ENCODE peak calls at places on chromosome 18, in ten cellular contexts. U, W, T, F, N, P, B, D, G and C are unnamed samples.

GRCh38 chr18:69935319-69936190 is 12.1 kb downstream of the CD226 start:
- DNase-seq in W (no peak), P (peak; percentile 38), B (no peak), U (no peak), G (peak; percentile 33), F (peak; percentile 89), T (peak; percentile 2), N (no peak), D (no peak), C (no peak)

GRCh38 chr18:23872701-23873550 is 141.6 kb upstream of the TTC39C start:
- DNase-seq in U (no peak), B (no peak), P (no peak), T (peak; percentile 85), W (no peak), G (no peak), D (no peak), N (no peak), F (no peak), C (no peak)

GRCh38 chr18:33761363-33761762 is 183.3 kb downstream of the ASXL3 start:
- DNase-seq in P (no peak), T (no peak), W (no peak), D (no peak), B (no peak), N (no peak), G (peak; percentile 37), F (no peak), U (no peak), C (no peak)

GRCh38 chr18:413263-413662 is 87.2 kb downstream of the COLEC12 start:
- DNase-seq in G (no peak), T (no peak), W (no peak), U (no peak), B (no peak), D (no peak), P (no peak), N (no peak), F (no peak), C (no peak)

GRCh38 chr18:3525870-3526420 is 76.0 kb downstream of the TGIF1 start:
- DNase-seq in F (peak; percentile 65), G (no peak), W (no peak), T (no peak), P (peak; percentile 59), U (no peak), N (no peak), D (peak; percentile 67), B (no peak), C (no peak)

GRCh38 chr18:58645398-58645797 is 16.5 kb upstream of the ALPK2 start:
- DNase-seq in T (no peak), P (no peak), D (no peak), F (no peak), N (peak; percentile 87), G (no peak), W (no peak), B (no peak), U (no peak), C (no peak)

GRCh38 chr18:6251084-6251483 is 163.6 kb downstream of the L3MBTL4 start:
- DNase-seq in D (no peak), U (no peak), B (no peak), P (no peak), T (no peak), G (no peak), N (no peak), F (no peak), W (no peak), C (no peak)

GRCh38 chr18:54964741-54965140 is 5.5 kb upstream of the CCDC68 start:
- DNase-seq in F (no peak), G (no peak), B (no peak), D (no peak), W (no peak), T (no peak), P (no peak), N (no peak), U (no peak), C (no peak)

GRCh38 chr18:21004721-21005120 is 106.9 kb downstream of the ROCK1 start:
- DNase-seq in N (peak; percentile 76), G (no peak), U (no peak), F (no peak), P (no peak), D (no peak), T (no peak), B (no peak), W (no peak), C (no peak)

GRCh38 chr18:21391074-21391673 is 149.1 kb downstream of the GREB1L start:
- DNase-seq in G (no peak), W (no peak), N (peak; percentile 90), B (no peak), D (no peak), P (no peak), F (peak; percentile 35), T (peak; percentile 89), U (no peak), C (no peak)

GRCh38 chr18:10455726-10456453 is 1.5 kb downstream of the APCDD1 start:
- DNase-seq in D (no peak), T (no peak), W (no peak), N (no peak), U (no peak), F (no peak), B (no peak), G (no peak), P (no peak), C (no peak)

GRCh38 chr18:37721544-37722302 is 156.1 kb upstream of the CELF4 start:
- DNase-seq in P (no peak), D (no peak), B (no peak), W (no peak), T (no peak), U (no peak), F (no peak), N (no peak), G (no peak), C (no peak)

GRCh38 chr18:3447035-3447894 is 2.7 kb upstream of the TGIF1 start:
- DNase-seq in T (no peak), D (peak; percentile 55), U (peak; percentile 24), F (no peak), P (no peak), G (no peak), W (no peak), N (peak; percentile 40), B (peak; percentile 57), C (no peak)

GRCh38 chr18:61308795-61309393 is 24.3 kb upstream of the CDH20 start:
- DNase-seq in P (no peak), D (no peak), U (no peak), G (no peak), F (no peak), T (no peak), B (no peak), W (no peak), N (no peak), C (no peak)

GRCh38 chr18:37566479-37567060 is 972 bp upstream of the CELF4 start:
- DNase-seq in G (peak; percentile 12), F (no peak), W (peak; percentile 74), D (no peak), B (no peak), P (no peak), T (no peak), N (no peak), U (no peak), C (no peak)

GRCh38 chr18:23401400-23402347 is 51.4 kb upstream of the RIOK3 start:
- DNase-seq in F (no peak), T (no peak), D (no peak), U (no peak), P (no peak), N (no peak), G (peak; percentile 27), W (no peak), B (peak; percentile 35), C (no peak)

GRCh38 chr18:63586966-63587365 is at the start of gene SERPINB13:
- DNase-seq in B (no peak), U (no peak), N (no peak), T (no peak), F (no peak), D (no peak), P (no peak), W (no peak), G (no peak), C (no peak)

DNA sequence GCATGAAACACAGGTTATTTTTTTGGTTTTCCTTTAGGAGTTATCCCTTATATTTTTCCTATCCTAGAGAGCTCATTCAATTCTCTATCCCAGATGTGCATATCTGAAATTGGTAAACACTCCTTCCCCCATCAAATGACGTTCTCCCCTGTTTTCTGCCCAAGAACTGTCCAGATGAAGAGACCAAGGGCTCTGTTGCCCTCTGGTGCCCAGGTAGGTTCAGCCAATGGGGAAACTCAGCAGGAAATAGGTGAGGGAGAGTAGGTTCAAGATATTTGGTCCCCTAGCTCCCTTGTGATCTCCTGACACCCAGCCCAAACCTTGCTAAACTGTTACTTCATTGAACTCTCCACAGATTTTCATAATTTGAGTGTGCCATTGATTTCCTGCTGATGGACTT is 14.1 kb upstream of the INO80C start:
- DNase-seq in F (no peak), T (peak; percentile 6), U (no peak), G (no peak), D (no peak), B (no peak), W (no peak), P (no peak), N (no peak), C (no peak)
- TF ChIP-seq CTCF in F (peak; percentile 18), T (peak; percentile 59), U (no peak), G (no peak), D (peak; percentile 41), B (peak; percentile 70), W (no peak), P (peak; percentile 16), N (no peak), C (no peak)

GRCh38 chr18:49055787-49056186 is 105.0 kb upstream of the SMAD7 start:
- DNase-seq in W (no peak), P (peak; percentile 72), G (no peak), D (peak; percentile 24), F (peak; percentile 5), U (peak; percentile 54), B (peak; percentile 61), N (peak; percentile 93), T (no peak), C (peak; percentile 94)
- TF ChIP-seq CTCF in W (no peak), P (no peak), G (no peak), D (no peak), F (no peak), U (no peak), B (no peak), N (no peak), T (no peak), C (no peak)

DNA sequence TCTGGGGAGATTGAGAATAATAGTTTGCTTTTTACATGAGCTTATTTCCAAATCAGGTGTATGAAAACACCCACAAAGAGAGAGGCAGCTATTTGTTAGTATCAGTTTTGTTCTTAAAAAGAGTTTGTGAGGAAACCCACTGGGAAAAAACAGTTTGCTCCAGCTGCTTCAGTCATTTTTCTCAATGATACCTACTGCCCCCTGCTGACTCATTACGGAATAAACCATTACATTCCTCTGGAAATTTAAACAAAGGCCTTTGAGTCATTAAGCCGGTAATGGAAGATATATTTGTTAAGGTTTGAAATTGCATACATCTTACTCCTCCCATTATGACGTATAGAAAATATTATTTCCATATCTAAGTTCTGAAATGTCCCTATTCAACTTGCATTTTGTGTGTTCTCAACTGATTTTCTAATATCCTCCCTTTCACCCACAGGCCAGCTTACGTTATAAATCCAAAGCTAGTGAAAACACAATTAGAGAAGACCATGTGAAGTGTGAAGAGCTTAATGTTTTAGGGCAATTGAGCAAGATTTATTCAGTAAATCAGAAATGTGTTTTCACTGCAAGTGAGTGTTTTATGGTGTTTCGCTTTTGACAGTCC is 761.6 kb downstream of the DSC3 start:
- DNase-seq in G (peak; percentile 80), B (no peak), W (no peak), D (peak; percentile 4), N (peak; percentile 50), P (no peak), F (no peak), U (no peak), T (peak; percentile 34), C (no peak)
- TF ChIP-seq CTCF in G (peak; percentile 72), B (peak; percentile 42), W (peak; percentile 30), D (peak; percentile 63), N (peak; percentile 89), P (peak; percentile 54), F (peak; percentile 56), U (peak; percentile 58), T (peak; percentile 12), C (peak; percentile 77)

GRCh38 chr18:49250819-49251388 is 209.5 kb downstream of the DYM start:
- DNase-seq in B (no peak), F (no peak), P (no peak), D (no peak), T (no peak), N (peak; percentile 23), G (peak; percentile 25), U (no peak), W (no peak), C (no peak)
- TF ChIP-seq CTCF in B (peak; percentile 51), F (peak; percentile 24), P (no peak), D (peak; percentile 54), T (peak; percentile 65), N (peak; percentile 75), G (peak; percentile 64), U (peak; percentile 41), W (no peak), C (no peak)